ENCODE peak calls at places on chromosomes 3 and 15, in five cellular contexts. One of them, this sample, is unnamed.

GRCh38 chr3:53811143-53811915 is 34.9 kb downstream of the CHDH start:
- DNase-seq in heart left ventricle: no peak
- DNase-seq in lower lobe of right lung: no peak
- DNase-seq in heart right ventricle: no peak
- DNase-seq in HFF-Myc: no peak
- DNase-seq in this sample: no peak

GRCh38 chr15:101625980-101626379 is 26.2 kb downstream of the TM2D3 start:
- DNase-seq in heart right ventricle: no peak
- DNase-seq in lower lobe of right lung: no peak
- DNase-seq in HFF-Myc: no peak
- DNase-seq in heart left ventricle: no peak
- DNase-seq in this sample: no peak

GRCh38 chr15:69522361-69522760 is 69.7 kb downstream of the RPLP1 start:
- DNase-seq in heart right ventricle: no peak
- DNase-seq in heart left ventricle: no peak
- DNase-seq in lower lobe of right lung: no peak
- DNase-seq in HFF-Myc: no peak
- DNase-seq in this sample: no peak

GRCh38 chr15:48984021-48984420 is 20.3 kb upstream of the SHC4 start:
- DNase-seq in heart right ventricle: no peak
- DNase-seq in HFF-Myc: no peak
- DNase-seq in lower lobe of right lung: no peak
- DNase-seq in heart left ventricle: no peak
- DNase-seq in this sample: no peak

GRCh38 chr3:105473521-105474223 is 107.0 kb downstream of the ALCAM start:
- DNase-seq in heart left ventricle: no peak
- DNase-seq in lower lobe of right lung: no peak
- DNase-seq in HFF-Myc: no peak
- DNase-seq in heart right ventricle: no peak
- DNase-seq in this sample: no peak

GRCh38 chr3:32456429-32457130 is 46.1 kb downstream of the CMTM6 start:
- DNase-seq in heart right ventricle: no peak
- DNase-seq in HFF-Myc: no peak
- DNase-seq in lower lobe of right lung: no peak
- DNase-seq in heart left ventricle: no peak
- DNase-seq in this sample: no peak

GRCh38 chr3:115697263-115698053 is 74.1 kb downstream of the GAP43 start:
- DNase-seq in lower lobe of right lung: no peak
- DNase-seq in HFF-Myc: no peak
- DNase-seq in heart right ventricle: no peak
- DNase-seq in heart left ventricle: no peak
- DNase-seq in this sample: no peak

GRCh38 chr15:40969363-40969762 is 16.1 kb downstream of the CHAC1 start:
- DNase-seq in HFF-Myc: no peak
- DNase-seq in heart left ventricle: no peak
- DNase-seq in heart right ventricle: no peak
- DNase-seq in lower lobe of right lung: no peak
- DNase-seq in this sample: no peak

GRCh38 chr15:67806539-67806935 is 18.8 kb upstream of the SKOR1 start:
- DNase-seq in lower lobe of right lung: no peak
- DNase-seq in heart right ventricle: no peak
- DNase-seq in heart left ventricle: no peak
- DNase-seq in HFF-Myc: no peak
- DNase-seq in this sample: no peak

DNA sequence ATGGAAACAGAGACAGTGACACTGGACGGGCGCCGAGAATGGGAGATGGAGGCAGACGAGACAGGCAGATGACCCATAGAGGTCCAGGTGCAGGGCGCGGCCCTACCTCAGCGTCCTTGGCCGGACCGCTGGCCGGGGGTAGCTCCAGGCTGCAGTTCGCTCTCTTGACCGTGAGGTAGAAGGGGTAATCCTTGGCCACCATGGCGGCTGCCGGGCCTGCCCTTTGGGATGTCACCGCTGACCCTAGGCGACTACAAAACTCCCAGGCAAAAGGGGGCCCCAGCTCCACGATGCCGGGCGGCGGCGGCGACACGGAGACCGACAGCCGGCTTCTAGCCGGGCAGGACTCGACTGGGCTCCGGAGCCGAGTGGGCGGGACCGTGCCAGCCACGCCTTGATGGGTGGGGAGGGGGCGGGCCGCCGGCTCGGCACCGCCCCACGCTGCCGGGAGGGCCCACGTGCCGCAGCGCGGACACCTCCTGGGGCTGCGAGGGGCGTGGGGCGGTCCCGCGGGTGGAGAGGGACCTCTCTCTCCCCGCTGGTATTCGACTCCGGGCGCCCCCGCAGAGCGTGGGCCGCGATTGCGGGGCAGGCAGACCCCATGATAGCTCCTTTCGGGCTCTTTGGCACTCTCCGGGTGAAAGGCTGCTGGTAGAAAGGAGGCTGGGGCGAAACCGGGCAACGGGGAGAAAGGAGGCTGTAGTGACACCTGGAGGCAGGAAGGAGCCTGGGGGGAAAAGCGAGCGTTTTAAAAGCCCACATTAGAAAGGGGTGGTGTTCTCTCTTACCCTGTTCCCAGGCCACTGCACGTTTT is at the start of gene ARHGEF3:
- DNase-seq in heart right ventricle: peak; percentile 90
- DNase-seq in HFF-Myc: peak; percentile 58
- DNase-seq in heart left ventricle: peak; percentile 90
- DNase-seq in lower lobe of right lung: peak; percentile 89
- DNase-seq in this sample: peak; percentile 89
- TF ChIP-seq CTCF in heart right ventricle: peak; percentile 18
- TF ChIP-seq CTCF in HFF-Myc: peak; percentile 70
- TF ChIP-seq CTCF in heart left ventricle: peak; percentile 50
- TF ChIP-seq CTCF in lower lobe of right lung: peak; percentile 50
- TF ChIP-seq CTCF in this sample: peak; percentile 61

GRCh38 chr3:155101398-155101797 is 21.3 kb downstream of the MME start:
- DNase-seq in HFF-Myc: peak; percentile 56
- DNase-seq in lower lobe of right lung: no peak
- DNase-seq in heart right ventricle: peak; percentile 30
- DNase-seq in heart left ventricle: peak; percentile 55
- DNase-seq in this sample: no peak
- TF ChIP-seq CTCF in HFF-Myc: no peak
- TF ChIP-seq CTCF in lower lobe of right lung: no peak
- TF ChIP-seq CTCF in heart right ventricle: no peak
- TF ChIP-seq CTCF in heart left ventricle: no peak
- TF ChIP-seq CTCF in this sample: no peak

GRCh38 chr3:20040476-20041196 is 390 bp downstream of the KAT2B start:
- DNase-seq in lower lobe of right lung: peak; percentile 87
- DNase-seq in heart left ventricle: peak; percentile 90
- DNase-seq in heart right ventricle: peak; percentile 84
- DNase-seq in HFF-Myc: no peak
- DNase-seq in this sample: peak; percentile 78
- TF ChIP-seq CTCF in lower lobe of right lung: no peak
- TF ChIP-seq CTCF in heart left ventricle: no peak
- TF ChIP-seq CTCF in heart right ventricle: peak; percentile 11
- TF ChIP-seq CTCF in HFF-Myc: no peak
- TF ChIP-seq CTCF in this sample: no peak

GRCh38 chr15:86036243-86036642 is 43.4 kb upstream of the AGBL1 start:
- DNase-seq in lower lobe of right lung: no peak
- DNase-seq in HFF-Myc: no peak
- DNase-seq in heart right ventricle: no peak
- DNase-seq in heart left ventricle: no peak
- DNase-seq in this sample: no peak
- TF ChIP-seq CTCF in lower lobe of right lung: no peak
- TF ChIP-seq CTCF in HFF-Myc: no peak
- TF ChIP-seq CTCF in heart right ventricle: no peak
- TF ChIP-seq CTCF in heart left ventricle: no peak
- TF ChIP-seq CTCF in this sample: no peak

This sample was measured in activated CD8-positive, alpha-beta T cell treated with anti-CD3 and anti-CD28 coated beads for 36 hours.